ENCODE peak calls at places on chromosomes 12 and 14, in seven cellular contexts. One of them, this sample, is unnamed.

GRCh38 chr12:55931780-55932545 is 1.0 kb downstream of the DGKA start:
- DNase-seq in Peyer's patch: peak
- DNase-seq in HCT116: no peak
- DNase-seq in ovary: peak
- DNase-seq in uterus: peak
- DNase-seq in sigmoid colon: peak
- DNase-seq in HepG2: no peak
- DNase-seq in this sample: peak

GRCh38 chr12:57342207-57342691 is 88.6 kb downstream of the R3HDM2 start:
- DNase-seq in Peyer's patch: no peak
- DNase-seq in HCT116: no peak
- DNase-seq in ovary: peak
- DNase-seq in uterus: no peak
- DNase-seq in sigmoid colon: no peak
- DNase-seq in HepG2: no peak
- DNase-seq in this sample: no peak

GRCh38 chr12:132284071-132284492 is 45.3 kb downstream of the GALNT9 start:
- DNase-seq in Peyer's patch: no peak
- DNase-seq in HCT116: no peak
- DNase-seq in ovary: no peak
- DNase-seq in uterus: no peak
- DNase-seq in sigmoid colon: no peak
- DNase-seq in HepG2: no peak
- DNase-seq in this sample: no peak

GRCh38 chr12:121060149-121061001 is 21.3 kb upstream of the OASL start:
- DNase-seq in Peyer's patch: peak
- DNase-seq in HCT116: peak
- DNase-seq in ovary: peak
- DNase-seq in uterus: no peak
- DNase-seq in sigmoid colon: no peak
- DNase-seq in HepG2: peak
- DNase-seq in this sample: peak

GRCh38 chr14:55921516-55921915 is 196.7 kb upstream of the PELI2 start:
- DNase-seq in Peyer's patch: no peak
- DNase-seq in HCT116: no peak
- DNase-seq in ovary: no peak
- DNase-seq in uterus: no peak
- DNase-seq in sigmoid colon: no peak
- DNase-seq in HepG2: no peak
- DNase-seq in this sample: no peak

GRCh38 chr14:74038015-74038859 is 19.1 kb downstream of the BBOF1 start:
- DNase-seq in Peyer's patch: no peak
- DNase-seq in HCT116: no peak
- DNase-seq in ovary: no peak
- DNase-seq in uterus: no peak
- DNase-seq in sigmoid colon: no peak
- DNase-seq in HepG2: peak
- DNase-seq in this sample: no peak

GRCh38 chr12:105945935-105946334 is 192.8 kb downstream of the NUAK1 start:
- DNase-seq in Peyer's patch: no peak
- DNase-seq in HCT116: no peak
- DNase-seq in ovary: no peak
- DNase-seq in uterus: no peak
- DNase-seq in sigmoid colon: no peak
- DNase-seq in HepG2: no peak
- DNase-seq in this sample: no peak

GRCh38 chr12:52190860-52191729 is 719 bp downstream of the KRT80 start:
- DNase-seq in Peyer's patch: no peak
- DNase-seq in HCT116: no peak
- DNase-seq in ovary: no peak
- DNase-seq in uterus: no peak
- DNase-seq in sigmoid colon: no peak
- DNase-seq in HepG2: no peak
- DNase-seq in this sample: no peak

GRCh38 chr12:57605308-57606015 is 838 bp downstream of the DTX3 start:
- DNase-seq in Peyer's patch: no peak
- DNase-seq in HCT116: no peak
- DNase-seq in ovary: no peak
- DNase-seq in uterus: no peak
- DNase-seq in sigmoid colon: no peak
- DNase-seq in HepG2: no peak
- DNase-seq in this sample: no peak

GRCh38 chr12:131116437-131117117 is 162.9 kb downstream of the ADGRD1 start:
- DNase-seq in Peyer's patch: peak
- DNase-seq in HCT116: no peak
- DNase-seq in ovary: no peak
- DNase-seq in uterus: peak
- DNase-seq in sigmoid colon: peak
- DNase-seq in HepG2: no peak
- DNase-seq in this sample: peak

GRCh38 chr12:24719293-24719721 is 229.6 kb downstream of the BCAT1 start:
- DNase-seq in Peyer's patch: no peak
- DNase-seq in HCT116: no peak
- DNase-seq in ovary: no peak
- DNase-seq in uterus: no peak
- DNase-seq in sigmoid colon: no peak
- DNase-seq in HepG2: no peak
- DNase-seq in this sample: no peak

GRCh38 chr12:94650143-94651056 is at the start of gene TMCC3:
- DNase-seq in Peyer's patch: peak
- DNase-seq in HCT116: no peak
- DNase-seq in ovary: peak
- DNase-seq in uterus: peak
- DNase-seq in sigmoid colon: peak
- DNase-seq in HepG2: no peak
- DNase-seq in this sample: peak

GRCh38 chr12:117048585-117048904 is 50.7 kb downstream of the TESC start:
- DNase-seq in Peyer's patch: no peak
- DNase-seq in HCT116: no peak
- DNase-seq in ovary: no peak
- DNase-seq in uterus: no peak
- DNase-seq in sigmoid colon: no peak
- DNase-seq in HepG2: no peak
- DNase-seq in this sample: no peak

GRCh38 chr12:102769323-102769916 is 147.6 kb downstream of the PAH start:
- DNase-seq in Peyer's patch: no peak
- DNase-seq in HCT116: peak
- DNase-seq in ovary: peak
- DNase-seq in uterus: peak
- DNase-seq in sigmoid colon: peak
- DNase-seq in HepG2: peak
- DNase-seq in this sample: no peak

GRCh38 chr12:10331642-10332239 is 24.1 kb downstream of the KLRD1 start:
- DNase-seq in Peyer's patch: no peak
- DNase-seq in HCT116: peak
- DNase-seq in ovary: no peak
- DNase-seq in uterus: no peak
- DNase-seq in sigmoid colon: no peak
- DNase-seq in HepG2: peak
- DNase-seq in this sample: no peak

GRCh38 chr12:80770958-80771357 is 54.2 kb downstream of the MYF5 start:
- DNase-seq in Peyer's patch: no peak
- DNase-seq in HCT116: no peak
- DNase-seq in ovary: no peak
- DNase-seq in uterus: no peak
- DNase-seq in sigmoid colon: no peak
- DNase-seq in HepG2: no peak
- DNase-seq in this sample: no peak

GRCh38 chr12:126086242-126086641 is 1021.0 kb downstream of the AACS start:
- DNase-seq in Peyer's patch: no peak
- DNase-seq in HCT116: no peak
- DNase-seq in ovary: no peak
- DNase-seq in uterus: no peak
- DNase-seq in sigmoid colon: no peak
- DNase-seq in HepG2: no peak
- DNase-seq in this sample: no peak

GRCh38 chr12:69657376-69658137 is 41.5 kb downstream of the BEST3 start:
- DNase-seq in Peyer's patch: no peak
- DNase-seq in HCT116: no peak
- DNase-seq in ovary: no peak
- DNase-seq in uterus: no peak
- DNase-seq in sigmoid colon: no peak
- DNase-seq in HepG2: peak
- DNase-seq in this sample: no peak

GRCh38 chr14:23327947-23328744 is 6.9 kb downstream of the PABPN1 start:
- DNase-seq in Peyer's patch: no peak
- DNase-seq in HCT116: peak
- DNase-seq in ovary: peak
- DNase-seq in uterus: peak
- DNase-seq in sigmoid colon: peak
- DNase-seq in HepG2: peak
- DNase-seq in this sample: no peak
- TF ChIP-seq POLR2A in Peyer's patch: no peak
- TF ChIP-seq POLR2A in HCT116: no peak
- TF ChIP-seq POLR2A in ovary: no peak
- TF ChIP-seq POLR2A in uterus: no peak
- TF ChIP-seq POLR2A in sigmoid colon: no peak
- TF ChIP-seq POLR2A in HepG2: no peak
- TF ChIP-seq POLR2A in this sample: no peak

DNA sequence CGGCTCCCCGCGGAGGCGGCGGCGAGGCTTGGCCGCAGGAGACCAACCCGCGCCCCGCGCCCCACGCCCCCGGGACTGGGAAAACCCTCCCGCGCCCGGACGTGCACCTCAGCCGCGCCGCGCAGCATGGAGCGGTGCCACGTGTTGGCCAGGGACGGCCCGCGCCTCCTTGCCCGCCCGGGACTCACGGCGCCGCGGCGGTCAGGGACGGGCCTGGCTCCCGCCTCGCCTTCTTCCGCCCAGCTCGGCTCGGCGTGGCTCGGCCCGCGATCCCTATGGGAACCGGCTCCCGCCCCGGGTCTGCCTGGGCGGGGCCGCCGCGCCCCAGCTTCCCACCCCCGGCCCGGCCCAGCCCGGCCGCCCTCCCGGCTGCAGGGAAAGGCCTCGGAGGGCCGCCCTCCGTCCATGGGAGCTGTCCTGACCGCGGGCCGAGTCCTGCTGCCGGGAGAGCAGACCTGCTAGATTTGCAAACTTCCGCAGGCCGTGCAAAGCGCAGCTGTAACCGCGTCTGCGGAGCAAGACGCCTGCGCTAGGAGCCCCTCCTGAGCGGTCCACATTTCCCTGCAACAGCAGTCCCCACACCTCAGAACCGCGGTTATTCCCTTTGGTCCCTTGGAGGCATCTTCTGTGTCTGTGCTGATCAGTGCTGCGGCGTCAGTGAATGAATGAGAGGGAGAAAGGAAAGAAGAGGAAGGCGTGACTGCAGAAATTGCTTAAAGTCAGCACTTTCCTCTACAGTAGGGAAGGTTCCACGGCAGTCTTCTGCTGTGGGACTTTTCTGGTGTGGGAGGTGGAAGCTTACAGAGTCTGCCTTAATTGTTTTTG is at the start of gene CDKL1:
- DNase-seq in Peyer's patch: peak
- DNase-seq in HCT116: no peak
- DNase-seq in ovary: peak
- DNase-seq in uterus: peak
- DNase-seq in sigmoid colon: peak
- DNase-seq in HepG2: peak
- DNase-seq in this sample: peak
- TF ChIP-seq POLR2A in Peyer's patch: peak
- TF ChIP-seq POLR2A in HCT116: peak
- TF ChIP-seq POLR2A in ovary: peak
- TF ChIP-seq POLR2A in uterus: peak
- TF ChIP-seq POLR2A in sigmoid colon: no peak
- TF ChIP-seq POLR2A in HepG2: no peak
- TF ChIP-seq POLR2A in this sample: peak

GRCh38 chr12:14258468-14258947 is 107.0 kb upstream of the ATF7IP start:
- DNase-seq in Peyer's patch: no peak
- DNase-seq in HCT116: no peak
- DNase-seq in ovary: no peak
- DNase-seq in uterus: peak
- DNase-seq in sigmoid colon: no peak
- DNase-seq in HepG2: no peak
- DNase-seq in this sample: no peak

GRCh38 chr12:14259481-14260010 is 105.9 kb upstream of the ATF7IP start:
- DNase-seq in Peyer's patch: no peak
- DNase-seq in HCT116: no peak
- DNase-seq in ovary: no peak
- DNase-seq in uterus: no peak
- DNase-seq in sigmoid colon: no peak
- DNase-seq in HepG2: no peak
- DNase-seq in this sample: no peak

GRCh38 chr12:14256555-14257169 is 108.8 kb upstream of the ATF7IP start:
- DNase-seq in Peyer's patch: peak
- DNase-seq in HCT116: peak
- DNase-seq in ovary: peak
- DNase-seq in uterus: peak
- DNase-seq in sigmoid colon: peak
- DNase-seq in HepG2: peak
- DNase-seq in this sample: peak

GRCh38 chr12:14257303-14257733 is 108.2 kb upstream of the ATF7IP start:
- DNase-seq in Peyer's patch: no peak
- DNase-seq in HCT116: no peak
- DNase-seq in ovary: no peak
- DNase-seq in uterus: no peak
- DNase-seq in sigmoid colon: no peak
- DNase-seq in HepG2: no peak
- DNase-seq in this sample: no peak

GRCh38 chr12:14257734-14258467 is 107.6 kb upstream of the ATF7IP start:
- DNase-seq in Peyer's patch: peak
- DNase-seq in HCT116: peak
- DNase-seq in ovary: peak
- DNase-seq in uterus: peak
- DNase-seq in sigmoid colon: peak
- DNase-seq in HepG2: peak
- DNase-seq in this sample: peak
- TF ChIP-seq POLR2A in Peyer's patch: peak
- TF ChIP-seq POLR2A in HCT116: peak
- TF ChIP-seq POLR2A in ovary: peak
- TF ChIP-seq POLR2A in uterus: peak
- TF ChIP-seq POLR2A in sigmoid colon: no peak
- TF ChIP-seq POLR2A in HepG2: no peak
- TF ChIP-seq POLR2A in this sample: no peak

DNA sequence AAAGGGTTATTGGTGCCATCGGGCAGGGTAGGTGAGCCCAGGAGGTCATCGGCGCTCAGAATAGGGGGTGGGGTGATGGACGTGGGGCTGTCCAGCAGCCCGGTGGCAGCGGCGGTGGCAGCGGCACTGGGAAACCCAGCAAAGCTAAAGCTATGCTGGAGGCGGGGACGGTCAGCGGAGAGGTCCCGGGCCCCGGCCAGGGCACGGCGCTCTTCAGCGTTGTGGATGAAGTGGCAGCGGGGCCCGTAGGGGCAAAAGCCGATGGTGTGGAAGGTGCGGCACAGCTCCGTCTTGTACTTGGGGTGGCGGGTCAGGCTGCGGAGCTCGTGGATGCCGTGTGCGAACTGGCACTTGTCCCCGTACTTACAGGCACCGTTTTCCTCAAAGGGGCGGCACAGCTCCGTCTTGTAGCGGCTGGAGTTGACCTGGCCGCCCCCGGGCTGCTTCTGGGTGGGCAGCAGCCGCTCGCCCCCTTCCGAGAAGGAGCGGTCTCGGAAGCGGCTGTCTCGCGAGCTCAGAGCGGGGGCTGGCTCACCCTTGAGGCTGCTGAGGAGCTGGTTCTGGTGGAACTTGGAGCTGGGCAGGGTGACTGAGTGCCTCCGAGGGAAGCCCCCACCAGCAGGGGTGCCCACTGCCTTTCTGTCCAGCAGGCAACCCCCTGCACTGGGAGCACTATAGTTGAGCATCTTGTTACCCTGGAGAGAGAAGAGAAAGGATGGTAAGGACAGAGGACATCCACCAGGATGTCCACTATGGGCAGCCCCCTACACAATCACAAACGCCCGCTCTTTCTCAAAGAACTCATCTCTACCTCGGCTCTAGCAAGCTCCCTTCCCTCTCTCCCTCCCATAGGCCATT is 2.8 kb downstream of the ZFP36L1 start:
- DNase-seq in Peyer's patch: peak
- DNase-seq in HCT116: no peak
- DNase-seq in ovary: peak
- DNase-seq in uterus: no peak
- DNase-seq in sigmoid colon: peak
- DNase-seq in HepG2: no peak
- DNase-seq in this sample: peak
- TF ChIP-seq POLR2A in Peyer's patch: no peak
- TF ChIP-seq POLR2A in HCT116: no peak
- TF ChIP-seq POLR2A in ovary: no peak
- TF ChIP-seq POLR2A in uterus: no peak
- TF ChIP-seq POLR2A in sigmoid colon: no peak
- TF ChIP-seq POLR2A in HepG2: peak
- TF ChIP-seq POLR2A in this sample: no peak